ENCODE peak calls at places on chromosome 19, in six cellular contexts. D is psoas muscle; U is upper lobe of right lung; B is heart right ventricle; J is CD8-positive, alpha-beta memory T cell; A is neural progenitor cell. L is an unnamed sample. For H3K27me3, the result is how much of the 10 kb centered on the place peaks cover.

GRCh38 chr19:52095172-52096014 is at the start of gene ZNF841:
- DNase-seq in D (peak), U (peak), B (peak), J (peak), A (peak), L (peak)

GRCh38 chr19:11982526-11982925 is 17.7 kb downstream of the ZNF763 start:
- DNase-seq in D (no peak), U (no peak), B (no peak), J (no peak), A (no peak), L (no peak)

GRCh38 chr19:55158423-55158822 is 891 bp upstream of the TNNI3 start:
- DNase-seq in D (no peak), U (no peak), B (no peak), J (no peak), A (no peak), L (no peak)

GRCh38 chr19:16447015-16447384 is 24.8 kb downstream of the EPS15L1 start:
- DNase-seq in D (peak), U (peak), B (peak), J (peak), A (no peak), L (peak)

GRCh38 chr19:35991731-35992450 is 3.1 kb upstream of the SDHAF1 start:
- DNase-seq in D (no peak), U (no peak), B (no peak), J (no peak), A (no peak), L (no peak)

GRCh38 chr19:46660601-46661019 is 372 bp downstream of the DACT3 start:
- DNase-seq in D (peak), U (no peak), B (peak), J (no peak), A (peak), L (no peak)

GRCh38 chr19:35913589-35913988 is 5.5 kb upstream of the TYROBP start:
- DNase-seq in D (no peak), U (no peak), B (no peak), J (no peak), A (no peak), L (no peak)

GRCh38 chr19:34508540-34508939 is 27.0 kb downstream of the WTIP start:
- DNase-seq in D (no peak), U (peak), B (no peak), J (no peak), A (no peak), L (no peak)

GRCh38 chr19:3186377-3186688 is 603 bp downstream of the NCLN start:
- DNase-seq in D (no peak), U (peak), B (no peak), J (no peak), A (peak), L (no peak)

GRCh38 chr19:42386974-42387707 is 3.0 kb downstream of the CNFN start:
- DNase-seq in D (peak), U (peak), B (peak), J (peak), A (peak), L (peak)

GRCh38 chr19:8578642-8579265 is 1.5 kb upstream of the MYO1F start:
- DNase-seq in D (peak), U (peak), B (peak), J (peak), A (peak), L (peak)

GRCh38 chr19:9793051-9793591 is 24.6 kb upstream of the ZNF846 start:
- DNase-seq in D (peak), U (peak), B (peak), J (peak), A (no peak), L (peak)

GRCh38 chr19:10353793-10354391 is 14.5 kb upstream of the ICAM3 start:
- DNase-seq in D (peak), U (no peak), B (peak), J (no peak), A (peak), L (peak)

GRCh38 chr19:13727798-13728197 is 36.5 kb upstream of the MRI1 start:
- DNase-seq in D (no peak), U (no peak), B (peak), J (no peak), A (no peak), L (no peak)

GRCh38 chr19:19402656-19403372 is 2.7 kb upstream of the GATAD2A start:
- DNase-seq in D (no peak), U (no peak), B (no peak), J (no peak), A (no peak), L (no peak)

GRCh38 chr19:47019431-47020041 is at the start of gene NPAS1:
- DNase-seq in D (no peak), U (no peak), B (no peak), J (no peak), A (peak), L (no peak)

GRCh38 chr19:53877361-53877766 is 4.6 kb upstream of the PRKCG start:
- DNase-seq in D (no peak), U (no peak), B (no peak), J (no peak), A (no peak), L (no peak)

GRCh38 chr19:58009666-58010301 is 7.2 kb upstream of the ZNF606 start:
- DNase-seq in D (peak), U (peak), B (peak), J (peak), A (peak), L (peak)

GRCh38 chr19:16726916-16727315 is 7.3 kb downstream of the NWD1 start:
- DNase-seq in D (no peak), U (no peak), B (no peak), J (no peak), A (no peak), L (no peak)

GRCh38 chr19:46299004-46299509 is 2.2 kb downstream of the HIF3A start:
- DNase-seq in D (peak), U (peak), B (peak), J (no peak), A (no peak), L (peak)

GRCh38 chr19:17081672-17082630 is 6.4 kb downstream of the MYO9B start:
- DNase-seq in D (no peak), U (no peak), B (peak), J (no peak), A (no peak), L (no peak)

GRCh38 chr19:3095375-3096191 is 1.4 kb downstream of the GNA11 start:
- DNase-seq in D (no peak), U (peak), B (peak), J (peak), A (peak), L (no peak)

GRCh38 chr19:42279148-42279901 is 10.3 kb downstream of the CIC start:
- DNase-seq in D (no peak), U (no peak), B (peak), J (no peak), A (no peak), L (no peak)

GRCh38 chr19:49468746-49469447 is 5.1 kb upstream of the FLT3LG start:
- DNase-seq in D (peak), U (no peak), B (peak), J (peak), A (peak), L (peak)

GRCh38 chr19:34639491-34640085 is 37.4 kb downstream of the SCGB2B2 start:
- DNase-seq in D (no peak), U (no peak), B (peak), J (peak), A (peak), L (no peak)

GRCh38 chr19:9671654-9672053 is 3.2 kb downstream of the ZNF562 start:
- DNase-seq in D (no peak), U (no peak), B (no peak), J (no peak), A (no peak), L (no peak)

GRCh38 chr19:588093-588742 is 1.5 kb upstream of the HCN2 start:
- DNase-seq in D (peak), U (peak), B (peak), J (peak), A (peak), L (no peak)

GRCh38 chr19:39398297-39398864 is 7.2 kb downstream of the MED29 start:
- DNase-seq in D (peak), U (peak), B (peak), J (peak), A (no peak), L (peak)

GRCh38 chr19:14375055-14375581 is 6.1 kb upstream of the ADGRE5 start:
- DNase-seq in D (peak), U (peak), B (peak), J (peak), A (no peak), L (no peak)

GRCh38 chr19:44807652-44808462 is 1.0 kb upstream of the BCAM start:
- DNase-seq in D (no peak), U (peak), B (peak), J (no peak), A (peak), L (no peak)

GRCh38 chr19:30204721-30205120 is 167.5 kb upstream of the ZNF536 start:
- DNase-seq in D (no peak), U (no peak), B (no peak), J (no peak), A (no peak), L (peak)

GRCh38 chr19:8355631-8356402 is 8.1 kb upstream of the ANGPTL4 start:
- DNase-seq in D (peak), U (peak), B (no peak), J (no peak), A (no peak), L (peak)

GRCh38 chr19:19566306-19566705 is 28.2 kb downstream of the CILP2 start:
- DNase-seq in D (no peak), U (no peak), B (no peak), J (no peak), A (no peak), L (no peak)

GRCh38 chr19:35373492-35373891 is 2.6 kb downstream of the GPR42 start:
- DNase-seq in D (no peak), U (peak), B (no peak), J (no peak), A (no peak), L (no peak)

GRCh38 chr19:7988307-7988706 is 17.1 kb downstream of the ELAVL1 start:
- DNase-seq in D (no peak), U (no peak), B (no peak), J (no peak), A (no peak), L (no peak)

GRCh38 chr19:54271106-54271505 is 9.8 kb downstream of the LILRB2 start:
- DNase-seq in D (no peak), U (peak), B (peak), J (no peak), A (no peak), L (peak)

GRCh38 chr19:7904074-7905020 is 670 bp downstream of the MAP2K7 start:
- DNase-seq in D (peak), U (peak), B (no peak), J (peak), A (peak), L (no peak)

GRCh38 chr19:13012690-13013608 is 17.7 kb downstream of the NFIX start:
- DNase-seq in D (peak), U (no peak), B (no peak), J (peak), A (peak), L (peak)

GRCh38 chr19:28466107-28467045 is 746.6 kb downstream of the UQCRFS1 start:
- DNase-seq in D (peak), U (peak), B (peak), J (peak), A (peak), L (no peak)

GRCh38 chr19:4292515-4292914 is 9.7 kb downstream of the TMIGD2 start:
- DNase-seq in D (no peak), U (no peak), B (no peak), J (no peak), A (no peak), L (no peak)

GRCh38 chr19:4295972-4296771 is 6.0 kb downstream of the TMIGD2 start:
- DNase-seq in D (no peak), U (no peak), B (no peak), J (no peak), A (no peak), L (no peak)

GRCh38 chr19:4291200-4291732 is 10.9 kb downstream of the TMIGD2 start:
- DNase-seq in D (no peak), U (no peak), B (no peak), J (no peak), A (peak), L (no peak)

GRCh38 chr19:4297901-4298771 is 4.1 kb downstream of the TMIGD2 start:
- DNase-seq in D (no peak), U (no peak), B (no peak), J (no peak), A (peak), L (no peak)

GRCh38 chr19:4294389-4294788 is 7.8 kb downstream of the TMIGD2 start:
- DNase-seq in D (no peak), U (no peak), B (no peak), J (no peak), A (no peak), L (no peak)
- H3K27me3 ChIP-seq in D (under half), U (under half), B (under half), J (under half), A (under half), L (under half)

DNA sequence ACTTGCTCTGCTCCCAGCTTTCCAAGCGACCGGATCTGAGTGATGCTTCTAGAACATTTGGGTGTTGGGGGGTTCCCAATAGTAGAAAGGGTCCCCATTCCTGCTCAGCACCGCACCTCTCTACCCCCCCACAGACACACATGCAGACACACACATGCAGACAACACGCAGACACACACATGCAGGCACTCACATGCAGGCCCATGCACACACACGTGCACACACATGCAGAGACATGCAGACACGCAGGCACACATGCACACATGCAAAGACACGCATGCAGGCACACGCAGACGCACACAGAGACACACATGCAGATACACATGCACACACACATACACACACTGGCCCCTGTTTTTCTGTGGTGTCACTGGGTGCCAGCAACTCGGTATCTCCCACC is 23.8 kb downstream of the ONECUT3 start:
- DNase-seq in D (no peak), U (no peak), B (no peak), J (no peak), A (no peak), L (no peak)
- H3K27me3 ChIP-seq in D (under half), U (half or more), B (half or more), J (under half), A (half or more), L (under half)

DNA sequence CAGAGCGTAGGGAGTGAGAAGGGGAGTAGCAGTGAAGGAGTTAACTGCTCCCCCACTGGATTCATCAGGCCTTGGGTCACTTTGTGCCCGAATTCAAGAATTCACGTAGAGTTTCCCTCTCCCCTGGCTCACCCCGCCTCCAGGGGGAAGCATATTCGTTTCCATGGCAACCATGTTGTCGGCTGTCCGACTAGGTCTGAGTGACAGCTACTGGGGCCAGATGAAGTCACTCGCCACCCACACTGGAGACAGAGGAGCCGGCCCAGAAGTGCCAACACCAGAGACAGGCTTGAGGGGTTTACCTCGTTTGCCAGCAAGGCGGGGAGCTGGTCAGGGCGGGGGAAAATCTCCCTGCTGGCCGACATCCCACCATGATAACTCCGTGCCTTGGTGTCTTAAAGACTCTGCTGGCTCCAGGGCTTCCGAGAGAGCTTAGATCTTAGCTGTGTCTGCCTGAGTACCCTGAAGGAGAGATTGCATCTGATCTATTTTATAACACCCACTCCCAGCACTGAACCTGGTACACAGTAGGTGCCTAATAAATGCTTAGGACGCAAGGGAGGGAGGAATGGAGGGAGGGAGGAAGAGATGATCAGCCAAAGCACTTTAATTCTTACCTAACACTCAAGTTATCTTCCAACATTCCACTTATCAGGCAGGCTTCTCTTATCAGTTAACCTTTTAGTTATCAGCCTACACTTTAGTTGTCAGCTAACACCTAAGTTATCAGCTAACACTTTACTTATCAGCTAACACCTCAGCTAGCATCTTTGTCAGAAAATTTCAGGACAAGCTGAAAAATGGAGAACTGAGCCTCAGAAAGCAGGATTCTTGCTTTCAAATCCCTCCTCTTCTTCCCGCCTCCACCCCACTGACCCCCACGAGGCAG is 57.2 kb upstream of the ZNRF4 start:
- DNase-seq in D (no peak), U (no peak), B (no peak), J (no peak), A (peak), L (no peak)
- H3K27me3 ChIP-seq in D (under half), U (under half), B (half or more), J (under half), A (under half), L (under half)

DNA sequence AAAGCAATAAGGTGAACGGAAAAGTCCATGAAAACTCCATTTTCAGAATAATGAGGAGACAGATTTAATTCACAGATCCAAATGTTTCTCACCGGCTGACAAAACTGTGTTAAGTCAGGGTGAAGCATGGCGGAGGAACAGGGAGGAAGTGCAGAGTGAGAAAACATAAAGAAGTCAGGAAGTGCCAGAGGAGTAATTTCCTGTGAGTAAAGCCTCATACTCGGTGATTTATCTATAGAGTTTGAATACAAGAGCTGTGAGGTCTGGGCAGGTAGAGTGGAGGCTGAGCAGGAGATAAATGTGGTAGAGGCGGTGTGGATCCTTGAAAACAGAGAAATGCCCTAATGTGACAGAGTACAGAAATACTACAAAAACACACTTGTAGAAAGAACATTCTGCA is 11.4 kb downstream of the CARD8 start:
- DNase-seq in D (no peak), U (no peak), B (no peak), J (no peak), A (no peak), L (no peak)
- H3K27me3 ChIP-seq in D (under half), U (under half), B (under half), J (under half), A (under half), L (under half)